ENCODE peak calls at places on chromosomes 5 and 9, in five cellular contexts. One of them, this sample, is unnamed. For H3K27me3, the result is how much of the 10 kb centered on the place peaks cover.

GRCh38 chr5:173175523-173175922 is 31.2 kb downstream of the BNIP1 start:
- DNase-seq in HCT116: no peak
- DNase-seq in naive thymus-derived CD4-positive, alpha-beta T cell: no peak
- DNase-seq in Panc1: no peak
- DNase-seq in left lung: no peak
- DNase-seq in this sample: no peak

GRCh38 chr5:80408475-80408875 is 611 bp downstream of the ZFYVE16 start:
- DNase-seq in HCT116: no peak
- DNase-seq in naive thymus-derived CD4-positive, alpha-beta T cell: peak
- DNase-seq in Panc1: no peak
- DNase-seq in left lung: peak
- DNase-seq in this sample: no peak

GRCh38 chr5:123454236-123454911 is 31.2 kb upstream of the CEP120 start:
- DNase-seq in HCT116: no peak
- DNase-seq in naive thymus-derived CD4-positive, alpha-beta T cell: no peak
- DNase-seq in Panc1: no peak
- DNase-seq in left lung: no peak
- DNase-seq in this sample: no peak

GRCh38 chr5:160198886-160199409 is 30.4 kb upstream of the FABP6 start:
- DNase-seq in HCT116: no peak
- DNase-seq in naive thymus-derived CD4-positive, alpha-beta T cell: no peak
- DNase-seq in Panc1: no peak
- DNase-seq in left lung: no peak
- DNase-seq in this sample: no peak

GRCh38 chr5:157464518-157465171 is 4.6 kb downstream of the NIPAL4 start:
- DNase-seq in HCT116: peak
- DNase-seq in naive thymus-derived CD4-positive, alpha-beta T cell: no peak
- DNase-seq in Panc1: no peak
- DNase-seq in left lung: no peak
- DNase-seq in this sample: peak

GRCh38 chr9:93908591-93909241 is 46.4 kb downstream of the BARX1 start:
- DNase-seq in HCT116: no peak
- DNase-seq in naive thymus-derived CD4-positive, alpha-beta T cell: no peak
- DNase-seq in Panc1: no peak
- DNase-seq in left lung: peak
- DNase-seq in this sample: no peak

GRCh38 chr9:123848447-123849085 is 81.4 kb downstream of the DENND1A start:
- DNase-seq in HCT116: no peak
- DNase-seq in naive thymus-derived CD4-positive, alpha-beta T cell: no peak
- DNase-seq in Panc1: no peak
- DNase-seq in left lung: no peak
- DNase-seq in this sample: no peak

GRCh38 chr5:128252794-128253193 is 169.2 kb downstream of the SLC12A2 start:
- DNase-seq in HCT116: no peak
- DNase-seq in naive thymus-derived CD4-positive, alpha-beta T cell: no peak
- DNase-seq in Panc1: no peak
- DNase-seq in left lung: no peak
- DNase-seq in this sample: no peak

GRCh38 chr5:169627551-169627950 is 9.5 kb upstream of the DOCK2 start:
- DNase-seq in HCT116: no peak
- DNase-seq in naive thymus-derived CD4-positive, alpha-beta T cell: no peak
- DNase-seq in Panc1: no peak
- DNase-seq in left lung: no peak
- DNase-seq in this sample: no peak

GRCh38 chr5:56735845-56736641 is 79.3 kb upstream of the MAP3K1 start:
- DNase-seq in HCT116: no peak
- DNase-seq in naive thymus-derived CD4-positive, alpha-beta T cell: no peak
- DNase-seq in Panc1: no peak
- DNase-seq in left lung: no peak
- DNase-seq in this sample: no peak

GRCh38 chr5:14410068-14410941 is 171.3 kb upstream of the OTULINL start:
- DNase-seq in HCT116: no peak
- DNase-seq in naive thymus-derived CD4-positive, alpha-beta T cell: no peak
- DNase-seq in Panc1: no peak
- DNase-seq in left lung: no peak
- DNase-seq in this sample: no peak

GRCh38 chr5:160183075-160183474 is 46.2 kb upstream of the FABP6 start:
- DNase-seq in HCT116: no peak
- DNase-seq in naive thymus-derived CD4-positive, alpha-beta T cell: no peak
- DNase-seq in Panc1: no peak
- DNase-seq in left lung: no peak
- DNase-seq in this sample: no peak

GRCh38 chr5:2919310-2920018 is 168.0 kb upstream of the IRX2 start:
- DNase-seq in HCT116: no peak
- DNase-seq in naive thymus-derived CD4-positive, alpha-beta T cell: no peak
- DNase-seq in Panc1: no peak
- DNase-seq in left lung: no peak
- DNase-seq in this sample: no peak

GRCh38 chr9:16282216-16282615 is 588.3 kb downstream of the BNC2 start:
- DNase-seq in HCT116: no peak
- DNase-seq in naive thymus-derived CD4-positive, alpha-beta T cell: no peak
- DNase-seq in Panc1: no peak
- DNase-seq in left lung: no peak
- DNase-seq in this sample: no peak

GRCh38 chr5:53944981-53945380 is 365.4 kb downstream of the ARL15 start:
- DNase-seq in HCT116: no peak
- DNase-seq in naive thymus-derived CD4-positive, alpha-beta T cell: no peak
- DNase-seq in Panc1: no peak
- DNase-seq in left lung: no peak
- DNase-seq in this sample: no peak

GRCh38 chr9:122991370-122991830 is 42.1 kb upstream of the GPR21 start:
- DNase-seq in HCT116: peak
- DNase-seq in naive thymus-derived CD4-positive, alpha-beta T cell: peak
- DNase-seq in Panc1: peak
- DNase-seq in left lung: no peak
- DNase-seq in this sample: peak

GRCh38 chr5:83430130-83431010 is 41.2 kb upstream of the VCAN start:
- DNase-seq in HCT116: peak
- DNase-seq in naive thymus-derived CD4-positive, alpha-beta T cell: peak
- DNase-seq in Panc1: peak
- DNase-seq in left lung: no peak
- DNase-seq in this sample: peak

GRCh38 chr9:76895186-76895585 is 10.7 kb downstream of the PRUNE2 start:
- DNase-seq in HCT116: no peak
- DNase-seq in naive thymus-derived CD4-positive, alpha-beta T cell: no peak
- DNase-seq in Panc1: no peak
- DNase-seq in left lung: no peak
- DNase-seq in this sample: no peak

GRCh38 chr9:78613006-78613405 is 316.1 kb downstream of the PSAT1 start:
- DNase-seq in HCT116: no peak
- DNase-seq in naive thymus-derived CD4-positive, alpha-beta T cell: no peak
- DNase-seq in Panc1: no peak
- DNase-seq in left lung: no peak
- DNase-seq in this sample: no peak

GRCh38 chr5:58240286-58240685 is 219.6 kb downstream of the PLK2 start:
- DNase-seq in HCT116: no peak
- DNase-seq in naive thymus-derived CD4-positive, alpha-beta T cell: no peak
- DNase-seq in Panc1: no peak
- DNase-seq in left lung: no peak
- DNase-seq in this sample: no peak

GRCh38 chr5:163612358-163613149 is 107.1 kb downstream of the MAT2B start:
- DNase-seq in HCT116: no peak
- DNase-seq in naive thymus-derived CD4-positive, alpha-beta T cell: no peak
- DNase-seq in Panc1: no peak
- DNase-seq in left lung: no peak
- DNase-seq in this sample: no peak

GRCh38 chr5:84872768-84873167 is 488.1 kb upstream of the EDIL3 start:
- DNase-seq in HCT116: no peak
- DNase-seq in naive thymus-derived CD4-positive, alpha-beta T cell: no peak
- DNase-seq in Panc1: no peak
- DNase-seq in left lung: no peak
- DNase-seq in this sample: no peak

GRCh38 chr9:20623748-20624124 is 1.4 kb upstream of the MLLT3 start:
- DNase-seq in HCT116: no peak
- DNase-seq in naive thymus-derived CD4-positive, alpha-beta T cell: no peak
- DNase-seq in Panc1: no peak
- DNase-seq in left lung: no peak
- DNase-seq in this sample: no peak

GRCh38 chr9:20623021-20623747 is 885 bp upstream of the MLLT3 start:
- DNase-seq in HCT116: no peak
- DNase-seq in naive thymus-derived CD4-positive, alpha-beta T cell: peak
- DNase-seq in Panc1: no peak
- DNase-seq in left lung: peak
- DNase-seq in this sample: peak

GRCh38 chr9:20622330-20623020 is at the start of gene MLLT3:
- DNase-seq in HCT116: peak
- DNase-seq in naive thymus-derived CD4-positive, alpha-beta T cell: peak
- DNase-seq in Panc1: peak
- DNase-seq in left lung: peak
- DNase-seq in this sample: peak

GRCh38 chr9:20620658-20621552 is 1.4 kb downstream of the MLLT3 start:
- DNase-seq in HCT116: no peak
- DNase-seq in naive thymus-derived CD4-positive, alpha-beta T cell: peak
- DNase-seq in Panc1: no peak
- DNase-seq in left lung: peak
- DNase-seq in this sample: peak

DNA sequence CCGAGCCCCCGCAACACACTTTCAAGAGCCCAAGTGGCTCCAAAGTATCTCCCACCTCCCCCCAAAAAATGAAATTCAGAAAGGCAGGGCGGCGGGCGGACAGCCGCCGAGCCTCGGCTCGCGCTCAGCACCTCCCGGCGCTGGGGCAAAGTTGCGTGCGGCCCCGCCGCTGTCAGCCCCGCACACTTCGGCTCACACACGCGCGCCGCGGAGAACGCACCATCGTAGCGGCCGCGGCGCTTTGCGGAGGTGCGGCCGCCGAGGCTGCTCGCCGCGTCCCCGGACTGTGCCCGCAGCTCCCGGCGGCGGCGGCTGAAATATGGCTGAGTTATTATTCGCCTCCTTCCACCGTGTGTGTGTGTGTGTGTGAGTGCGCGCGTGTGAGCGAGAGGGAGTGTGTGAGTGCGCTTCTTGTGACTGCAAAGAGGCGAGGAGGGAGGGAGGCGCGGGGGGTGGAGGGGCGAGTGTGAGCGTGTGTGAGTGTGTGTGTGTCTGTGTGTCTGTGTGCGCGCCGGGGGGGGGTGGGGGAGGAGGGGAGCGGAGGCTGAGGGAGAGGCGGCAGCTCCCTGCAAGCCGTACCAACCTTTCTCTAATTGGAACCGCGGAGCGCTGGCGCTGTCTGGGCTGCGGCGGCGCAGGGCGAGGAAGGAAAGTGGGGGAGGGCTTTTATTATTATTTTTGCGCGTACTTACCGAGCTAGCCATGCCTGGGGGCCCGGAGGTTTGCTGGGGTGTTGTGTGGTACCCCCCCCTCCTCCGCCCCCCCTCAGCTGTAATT is 558 bp downstream of the MLLT3 start:
- DNase-seq in HCT116: no peak
- DNase-seq in naive thymus-derived CD4-positive, alpha-beta T cell: peak
- DNase-seq in Panc1: no peak
- DNase-seq in left lung: peak
- DNase-seq in this sample: peak
- H3K27me3 ChIP-seq in HCT116: under half
- H3K27me3 ChIP-seq in naive thymus-derived CD4-positive, alpha-beta T cell: under half
- H3K27me3 ChIP-seq in Panc1: under half
- H3K27me3 ChIP-seq in left lung: under half
- H3K27me3 ChIP-seq in this sample: under half

GRCh38 chr5:34486808-34487201 is 169.3 kb upstream of the RAI14 start:
- DNase-seq in HCT116: no peak
- DNase-seq in naive thymus-derived CD4-positive, alpha-beta T cell: no peak
- DNase-seq in Panc1: no peak
- DNase-seq in left lung: no peak
- DNase-seq in this sample: no peak
- H3K27ac ChIP-seq in HCT116: no peak
- H3K27ac ChIP-seq in naive thymus-derived CD4-positive, alpha-beta T cell: no peak
- H3K27ac ChIP-seq in Panc1: no peak
- H3K27ac ChIP-seq in left lung: peak
- H3K27ac ChIP-seq in this sample: no peak

GRCh38 chr5:5933651-5934050 is 444.7 kb downstream of the MED10 start:
- DNase-seq in HCT116: no peak
- DNase-seq in naive thymus-derived CD4-positive, alpha-beta T cell: no peak
- DNase-seq in Panc1: no peak
- DNase-seq in left lung: no peak
- DNase-seq in this sample: no peak

GRCh38 chr5:5929231-5929630 is 449.1 kb downstream of the MED10 start:
- DNase-seq in HCT116: no peak
- DNase-seq in naive thymus-derived CD4-positive, alpha-beta T cell: no peak
- DNase-seq in Panc1: no peak
- DNase-seq in left lung: no peak
- DNase-seq in this sample: no peak

GRCh38 chr5:5932824-5933223 is 445.5 kb downstream of the MED10 start:
- DNase-seq in HCT116: no peak
- DNase-seq in naive thymus-derived CD4-positive, alpha-beta T cell: no peak
- DNase-seq in Panc1: no peak
- DNase-seq in left lung: no peak
- DNase-seq in this sample: no peak
- H3K27me3 ChIP-seq in HCT116: under half
- H3K27me3 ChIP-seq in naive thymus-derived CD4-positive, alpha-beta T cell: under half
- H3K27me3 ChIP-seq in Panc1: under half
- H3K27me3 ChIP-seq in left lung: under half
- H3K27me3 ChIP-seq in this sample: under half

DNA sequence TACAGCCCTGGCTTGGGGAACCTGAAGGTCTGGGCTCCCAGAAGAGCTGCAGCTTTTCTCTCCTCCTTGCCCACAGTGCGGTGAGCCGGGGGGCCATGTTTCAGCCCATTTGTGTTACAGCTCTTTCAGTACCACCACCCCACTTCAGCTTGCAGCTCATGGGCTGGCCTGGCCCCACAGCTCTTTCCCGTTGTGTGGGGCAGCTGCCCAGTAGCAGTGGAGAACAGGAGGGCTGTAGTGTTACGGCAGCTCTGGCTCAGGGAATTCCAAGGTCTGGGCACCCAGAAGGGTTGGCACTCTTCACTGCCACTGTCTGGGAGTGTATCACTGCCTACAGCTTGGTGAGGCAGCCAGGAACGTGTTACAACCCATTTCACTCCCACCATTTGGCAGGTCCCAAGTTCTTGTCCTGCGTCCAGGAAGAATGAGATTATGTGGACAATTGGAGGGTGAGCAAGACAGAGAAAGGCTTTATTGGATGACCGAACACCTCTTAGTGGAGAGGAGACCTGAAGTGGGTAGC is 390.5 kb downstream of the KDM4C start:
- DNase-seq in HCT116: no peak
- DNase-seq in naive thymus-derived CD4-positive, alpha-beta T cell: no peak
- DNase-seq in Panc1: no peak
- DNase-seq in left lung: no peak
- DNase-seq in this sample: no peak
- H3K27ac ChIP-seq in HCT116: no peak
- H3K27ac ChIP-seq in naive thymus-derived CD4-positive, alpha-beta T cell: no peak
- H3K27ac ChIP-seq in Panc1: no peak
- H3K27ac ChIP-seq in left lung: no peak
- H3K27ac ChIP-seq in this sample: no peak

GRCh38 chr5:44385236-44385940 is 3.8 kb downstream of the FGF10 start:
- DNase-seq in HCT116: no peak
- DNase-seq in naive thymus-derived CD4-positive, alpha-beta T cell: no peak
- DNase-seq in Panc1: no peak
- DNase-seq in left lung: no peak
- DNase-seq in this sample: no peak
- H3K27me3 ChIP-seq in HCT116: under half
- H3K27me3 ChIP-seq in naive thymus-derived CD4-positive, alpha-beta T cell: under half
- H3K27me3 ChIP-seq in Panc1: under half
- H3K27me3 ChIP-seq in left lung: under half
- H3K27me3 ChIP-seq in this sample: under half

This sample was measured in colonic mucosa.